ENCODE peak calls at places on chromosomes 4 and X, in six cellular contexts. A is testis, K is HCT116, O is A549, X is body of pancreas, V is esophagus squamous epithelium. H is an unnamed sample.

GRCh38 chr4:19809989-19810388 is 441.7 kb upstream of the SLIT2 start:
- DNase-seq in X (no peak), K (no peak), O (no peak), A (no peak), V (no peak), H (no peak)

GRCh38 chrX:13373027-13373806 is 53.4 kb upstream of the ATXN3L start:
- DNase-seq in X (no peak), V (no peak), O (no peak), K (no peak), A (no peak), H (no peak)

GRCh38 chr4:154186035-154186434 is 305.6 kb downstream of the DCHS2 start:
- DNase-seq in A (no peak), V (no peak), K (no peak), O (no peak), X (no peak), H (no peak)

GRCh38 chr4:29309050-29309449 is 1411.1 kb upstream of the PCDH7 start:
- DNase-seq in A (no peak), V (no peak), K (no peak), O (no peak), X (no peak), H (no peak)

GRCh38 chrX:103734125-103734760 is 23.5 kb downstream of the TMEM31 start:
- DNase-seq in V (no peak), K (no peak), A (no peak), O (no peak), X (no peak), H (no peak)

GRCh38 chr4:151207186-151207585 is 69.8 kb upstream of the PRSS48 start:
- DNase-seq in K (no peak), O (no peak), V (no peak), A (no peak), X (no peak), H (no peak)

GRCh38 chr4:164571593-164572385 is 182.1 kb upstream of the SMIM31 start:
- DNase-seq in V (no peak), K (no peak), A (no peak), X (no peak), O (no peak), H (no peak)

GRCh38 chr4:121728066-121728465 is 31.3 kb upstream of the ANXA5 start:
- DNase-seq in V (no peak), K (no peak), A (no peak), O (peak; percentile 42), X (no peak), H (no peak)

GRCh38 chrX:45788941-45789348 is 588.3 kb upstream of the DIPK2B start:
- DNase-seq in V (no peak), A (no peak), X (no peak), O (no peak), K (no peak), H (no peak)

GRCh38 chrX:115894087-115894486 is 276.5 kb upstream of the AGTR2 start:
- DNase-seq in A (no peak), O (peak; percentile 18), K (peak; percentile 2), V (no peak), X (peak; percentile 32), H (no peak)

GRCh38 chrX:11328134-11328533 is 34.9 kb downstream of the AMELX start:
- DNase-seq in A (no peak), K (no peak), X (no peak), V (no peak), O (no peak), H (no peak)
- H3K4me3 ChIP-seq in A (no peak overlapping the region), K (no peak overlapping the region), X (no peak overlapping the region), V (no peak overlapping the region), O (no peak overlapping the region), H (no peak overlapping the region)

DNA sequence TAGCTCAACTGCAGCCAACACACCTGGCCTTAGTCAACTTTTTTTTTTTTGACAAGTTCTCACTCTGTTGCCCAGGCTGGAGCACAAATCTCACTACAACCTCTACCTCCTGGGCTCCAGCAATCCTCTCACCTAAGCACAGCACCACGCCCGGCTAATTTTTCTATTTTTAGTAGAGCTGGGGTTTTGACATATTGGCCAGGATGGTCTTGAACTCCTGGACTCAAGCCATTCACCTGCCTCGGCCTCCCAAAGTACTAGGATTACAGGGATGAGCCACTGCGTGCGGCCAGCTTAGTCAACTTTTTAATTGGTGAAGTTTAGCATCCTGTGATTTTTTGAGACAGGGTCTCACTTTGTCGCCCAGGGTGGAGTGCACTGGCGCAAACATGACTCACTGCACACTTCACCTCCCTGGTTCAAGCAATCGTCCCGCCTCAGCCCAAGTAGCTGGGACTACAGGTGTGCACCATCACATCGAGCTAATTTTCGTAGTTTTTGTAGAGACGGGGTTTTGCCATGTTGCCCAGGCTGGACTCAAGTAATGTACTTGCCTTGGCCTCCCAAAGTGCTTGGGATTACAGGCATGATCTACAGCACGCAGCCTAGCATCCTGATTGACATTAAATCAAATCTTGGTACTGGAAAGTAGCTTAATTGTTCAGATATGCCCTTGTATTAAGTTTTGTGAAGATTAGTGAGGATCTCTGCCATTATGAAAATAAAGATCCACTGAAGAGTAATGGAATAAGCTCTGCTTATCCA is 8.3 kb downstream of the HNRNPDL start:
- DNase-seq in V (no peak), O (no peak), X (no peak), K (no peak), A (no peak), H (no peak)
- TF ChIP-seq POLR2A in V (no peak), O (no peak), X (no peak), K (no peak), A (no peak), H (no peak)

DNA sequence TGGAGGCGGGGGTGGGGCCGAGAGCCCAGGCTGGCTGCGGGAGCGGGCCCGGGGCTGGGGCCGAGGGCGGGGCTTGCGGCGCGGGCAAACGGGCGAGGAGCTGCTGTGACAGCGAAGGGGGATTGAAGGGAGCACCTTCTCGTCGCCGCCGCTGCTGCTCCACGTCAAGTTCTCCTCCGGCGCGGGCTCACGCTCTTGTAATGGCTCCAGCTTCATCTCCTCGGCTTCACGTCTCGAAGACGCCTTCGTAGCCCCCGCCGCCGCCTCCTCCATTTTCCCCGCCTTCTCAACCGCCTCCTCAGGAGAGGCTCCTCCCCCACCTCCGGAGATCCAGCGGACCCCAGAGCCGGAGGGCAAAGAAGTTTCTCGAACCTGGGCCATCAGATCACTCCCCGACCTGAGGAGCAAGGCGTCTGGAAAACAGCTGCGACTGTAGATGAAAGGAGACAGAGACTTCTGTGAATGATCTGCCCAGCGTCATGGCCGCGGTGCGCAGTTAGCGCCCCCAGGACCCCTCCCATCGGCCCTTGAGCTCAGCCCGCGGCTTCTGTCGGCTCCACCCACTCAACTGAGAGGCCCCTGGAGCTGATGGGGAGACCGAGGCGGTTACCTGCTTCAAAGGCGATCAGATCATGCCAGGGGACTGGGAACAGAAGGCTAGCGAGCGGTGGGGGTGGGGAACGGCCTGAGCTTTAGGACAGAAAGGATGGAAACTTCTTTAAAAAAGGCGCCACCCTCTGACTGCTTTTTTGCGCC is 911 bp downstream of the USP51 start:
- DNase-seq in K (no peak), A (peak; percentile 80), O (peak; percentile 59), V (peak; percentile 1), X (peak; percentile 70), H (peak; percentile 89)
- TF ChIP-seq CTCF in K (no peak), A (no peak), O (no peak), V (no peak), X (no peak), H (no peak)

GRCh38 chr4:109094061-109094460 is 208.4 kb downstream of the COL25A1 start:
- DNase-seq in V (no peak), K (no peak), X (no peak), A (no peak), O (no peak), H (no peak)
- H3K4me3 ChIP-seq in V (no peak overlapping the region), K (no peak overlapping the region), X (no peak overlapping the region), A (no peak overlapping the region), O (no peak overlapping the region), H (no peak overlapping the region)

H was measured in lower leg skin.